ENCODE peak calls at places on chromosome 11, in four cellular contexts. K is WTC11, X is astrocyte of the cerebellum, A is astrocyte. R is an unnamed sample.

GRCh38 chr11:64835616-64836447 is 8.6 kb downstream of the CDC42BPG start:
- DNase-seq in X (no peak), K (no peak), A (no peak), R (no peak)

GRCh38 chr11:94926271-94926625 is 47.1 kb downstream of the CWC15 start:
- DNase-seq in K (no peak), A (peak; percentile 34), X (no peak), R (no peak)

GRCh38 chr11:2898366-2899079 is 12.9 kb upstream of the CDKN1C start:
- DNase-seq in X (peak; percentile 59), A (peak; percentile 87), K (no peak), R (no peak)

GRCh38 chr11:29448246-29448877 is 568.5 kb downstream of the KCNA4 start:
- DNase-seq in K (peak; percentile 13), A (no peak), X (peak; percentile 31), R (peak; percentile 9)

GRCh38 chr11:125279680-125280079 is 115.1 kb downstream of the PKNOX2 start:
- DNase-seq in A (no peak), K (no peak), X (no peak), R (no peak)

GRCh38 chr11:6362185-6362867 is 27.9 kb upstream of the SMPD1 start:
- DNase-seq in K (no peak), A (no peak), X (no peak), R (no peak)

GRCh38 chr11:129992161-129992944 is 10.3 kb downstream of the PRDM10 start:
- DNase-seq in X (no peak), K (peak; percentile 66), A (peak; percentile 33), R (no peak)

GRCh38 chr11:115613986-115614625 is 109.9 kb upstream of the CADM1 start:
- DNase-seq in A (peak; percentile 77), K (no peak), X (no peak), R (no peak)

GRCh38 chr11:118672865-118673264 is 6.6 kb downstream of the TREH start:
- DNase-seq in X (no peak), A (no peak), K (no peak), R (no peak)

GRCh38 chr11:64915366-64915887 is 1.6 kb downstream of the ATG2A start:
- DNase-seq in K (no peak), A (no peak), X (no peak), R (no peak)

GRCh38 chr11:21505070-21505469 is 687.8 kb upstream of the ANO5 start:
- DNase-seq in K (no peak), X (no peak), A (no peak), R (no peak)

GRCh38 chr11:132911186-132911585 is 621.1 kb downstream of the OPCML start:
- DNase-seq in K (no peak), X (peak; percentile 31), A (peak; percentile 90), R (no peak)

GRCh38 chr11:16456366-16456765 is 100.0 kb upstream of the SOX6 start:
- DNase-seq in A (peak; percentile 1), K (no peak), X (no peak), R (no peak)

GRCh38 chr11:114977596-114977995 is 299.3 kb downstream of the NXPE2 start:
- DNase-seq in A (no peak), X (no peak), K (no peak), R (no peak)

GRCh38 chr11:66957971-66958231 is 282 bp downstream of the PC start:
- DNase-seq in A (no peak), X (no peak), K (no peak), R (no peak)

GRCh38 chr11:1899100-1899499 is 7.4 kb upstream of the PRR33 start:
- DNase-seq in X (no peak), K (no peak), A (no peak), R (no peak)

GRCh38 chr11:612201-612960 is 3.4 kb downstream of the IRF7 start:
- DNase-seq in K (no peak), A (no peak), X (no peak), R (no peak)

DNA sequence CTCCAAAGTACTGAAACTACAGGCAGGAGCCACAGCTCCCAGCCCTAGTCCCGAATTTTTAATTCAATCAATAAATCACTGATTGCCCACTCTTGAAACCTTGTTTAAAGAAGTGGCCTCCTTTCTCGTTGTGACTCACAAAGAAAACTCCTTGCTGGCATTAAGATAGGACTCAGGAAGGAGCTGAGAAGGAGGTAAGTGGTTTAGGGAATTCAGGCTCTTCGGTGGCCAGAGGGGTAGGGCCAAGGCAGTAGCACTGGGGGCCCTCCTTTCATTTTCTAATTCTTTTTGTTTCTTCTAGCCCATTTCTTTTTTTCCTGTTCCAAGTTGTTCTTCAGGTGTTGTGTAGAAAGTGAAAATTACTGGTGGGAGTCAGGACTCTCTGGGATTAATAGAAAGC is 86.2 kb upstream of the OR9Q1 start:
- DNase-seq in X (no peak), K (no peak), A (no peak), R (no peak)
- TF ChIP-seq CTCF in X (no peak), K (no peak), A (no peak), R (no peak)

DNA sequence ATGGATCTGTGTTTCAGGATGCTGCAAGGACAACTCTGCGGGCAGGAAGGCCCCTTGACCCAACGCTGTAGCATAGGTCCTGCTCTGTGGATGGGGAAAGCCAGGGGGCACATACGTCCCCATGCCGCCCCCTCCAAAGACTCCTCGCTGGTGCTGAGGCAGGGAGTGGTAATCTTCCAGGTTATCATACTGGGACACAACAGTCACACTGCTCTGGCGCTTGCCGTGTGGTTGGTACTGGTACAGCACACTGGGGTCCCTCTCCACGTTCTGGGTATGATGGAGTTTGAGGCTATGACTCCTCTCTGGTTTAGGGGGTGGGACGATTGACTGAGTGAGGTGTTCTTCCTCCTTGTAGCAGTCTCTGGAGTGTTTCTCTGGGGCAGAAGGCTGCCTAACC is 26.2 kb upstream of the TP53AIP1 start:
- DNase-seq in A (no peak), X (no peak), K (no peak), R (no peak)
- TF ChIP-seq CTCF in A (no peak), X (no peak), K (no peak), R (no peak)

GRCh38 chr11:70470127-70470526 is 71.8 kb downstream of the CTTN start:
- DNase-seq in K (no peak), X (no peak), A (peak; percentile 78), R (no peak)

GRCh38 chr11:70468256-70469230 is 70.2 kb downstream of the CTTN start:
- DNase-seq in X (no peak), K (no peak), A (no peak), R (no peak)

GRCh38 chr11:70473186-70473872 is 75.0 kb downstream of the CTTN start:
- DNase-seq in K (no peak), X (no peak), A (no peak), R (no peak)

GRCh38 chr11:70472240-70472639 is 73.9 kb downstream of the CTTN start:
- DNase-seq in K (no peak), X (no peak), A (no peak), R (no peak)

GRCh38 chr11:70471254-70471653 is 72.9 kb downstream of the CTTN start:
- DNase-seq in X (no peak), K (peak; percentile 74), A (no peak), R (peak; percentile 55)
- TF ChIP-seq CTCF in X (no peak), K (no peak), A (peak; percentile 24), R (peak; percentile 32)

GRCh38 chr11:57643802-57644201 is 5.9 kb downstream of the YPEL4 start:
- DNase-seq in X (no peak), K (no peak), A (no peak), R (no peak)
- TF ChIP-seq CTCF in X (no peak), K (no peak), A (no peak), R (no peak)

GRCh38 chr11:69584160-69584559 is 56.8 kb upstream of the CCND1 start:
- DNase-seq in X (no peak), K (no peak), A (no peak), R (no peak)

GRCh38 chr11:69585385-69585784 is 55.6 kb upstream of the CCND1 start:
- DNase-seq in X (no peak), K (no peak), A (no peak), R (no peak)

GRCh38 chr11:69592986-69593385 is 48.0 kb upstream of the CCND1 start:
- DNase-seq in X (no peak), A (no peak), K (no peak), R (no peak)

GRCh38 chr11:69587454-69588081 is 53.4 kb upstream of the CCND1 start:
- DNase-seq in X (no peak), A (peak; percentile 58), K (no peak), R (no peak)

DNA sequence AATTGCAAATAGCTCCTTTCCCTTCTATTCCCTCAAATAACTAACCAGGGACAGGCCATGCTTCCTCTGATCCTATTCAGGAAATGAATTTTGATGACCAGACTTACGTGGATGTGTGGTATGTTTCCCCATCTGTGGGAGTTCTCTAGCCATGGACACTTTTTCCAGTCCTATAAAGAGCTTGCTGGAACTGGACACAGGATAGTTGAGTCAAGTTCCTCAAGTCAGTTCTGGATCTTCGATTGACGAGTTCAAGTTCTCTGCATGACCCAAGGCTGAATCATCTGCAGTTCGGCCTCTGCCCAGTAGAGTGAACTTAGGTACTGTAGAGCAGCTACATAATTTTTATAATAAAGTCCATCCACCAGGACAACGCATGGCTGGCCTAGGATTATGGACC is 52.7 kb upstream of the CCND1 start:
- DNase-seq in A (peak; percentile 58), K (no peak), X (no peak), R (no peak)
- TF ChIP-seq CTCF in A (peak; percentile 21), K (no peak), X (peak; percentile 40), R (no peak)

DNA sequence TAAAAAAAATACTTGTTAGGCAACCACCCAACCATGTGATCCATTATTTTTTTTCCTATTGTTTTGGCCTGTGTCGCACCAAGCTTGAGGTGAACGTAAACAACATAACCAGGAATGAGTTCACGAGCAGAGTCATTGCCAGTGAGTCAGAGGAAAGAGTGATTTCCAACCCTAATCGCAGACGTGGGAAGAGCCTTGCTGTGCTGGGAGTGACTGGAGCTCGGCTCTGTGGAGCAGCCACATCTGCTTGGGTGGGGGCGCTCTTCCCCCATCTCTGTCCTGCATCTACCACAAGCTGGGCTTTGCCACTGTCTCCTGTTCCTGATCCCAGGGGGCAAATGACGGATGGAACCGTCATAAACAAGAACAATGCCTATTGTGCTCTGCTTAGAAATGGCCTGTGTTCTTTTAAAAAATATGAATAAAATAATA is 210.0 kb downstream of the KIRREL3 start:
- DNase-seq in X (peak; percentile 83), A (peak; percentile 98), K (peak; percentile 34), R (no peak)
- TF ChIP-seq CTCF in X (peak; percentile 31), A (peak; percentile 46), K (no peak), R (no peak)

GRCh38 chr11:81373986-81374385 is 1359.7 kb downstream of the FAM181B start:
- DNase-seq in X (no peak), K (no peak), A (no peak), R (no peak)
- TF ChIP-seq CTCF in X (no peak), K (no peak), A (no peak), R (no peak)

DNA sequence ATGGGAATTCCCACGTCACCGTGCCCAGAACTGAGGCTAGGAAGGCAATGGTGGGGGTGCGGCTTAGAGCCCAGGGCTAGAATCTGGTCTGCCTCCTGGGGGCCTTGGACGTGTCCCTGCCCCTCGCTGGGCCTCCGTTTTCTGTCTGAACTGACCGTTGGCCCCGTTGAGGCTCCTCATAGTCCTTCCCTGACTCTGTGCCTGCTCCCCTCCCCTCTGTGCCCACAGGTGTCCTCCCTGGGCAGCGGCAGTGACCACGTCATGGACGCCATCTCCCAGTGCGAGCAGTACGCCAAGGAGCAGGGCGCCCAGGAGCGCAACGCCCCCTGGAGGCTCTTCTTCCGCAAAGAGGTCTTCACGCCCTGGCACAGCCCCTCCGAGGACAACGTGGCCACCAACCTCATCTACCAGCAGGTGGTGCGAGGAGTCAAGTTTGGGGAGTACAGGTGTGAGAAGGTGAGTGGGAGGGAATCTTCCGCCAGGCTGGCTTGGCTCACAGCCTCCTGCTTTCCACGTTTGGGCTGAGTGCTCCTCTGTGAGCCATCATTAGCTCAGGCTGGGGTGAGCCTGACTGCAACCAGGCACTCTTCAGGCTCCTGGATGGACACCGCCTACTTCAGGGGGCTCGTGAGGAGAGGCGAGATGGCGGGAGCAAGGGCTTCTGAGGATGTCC is 63.9 kb downstream of the MYO7A start:
- DNase-seq in X (no peak), K (peak; percentile 94), A (peak; percentile 26), R (peak; percentile 82)
- TF ChIP-seq CTCF in X (peak; percentile 59), K (peak; percentile 69), A (peak; percentile 38), R (peak; percentile 73)

GRCh38 chr11:70282012-70282411 is 11.5 kb downstream of the PPFIA1 start:
- DNase-seq in K (no peak), A (no peak), X (no peak), R (no peak)
- TF ChIP-seq CTCF in K (no peak), A (no peak), X (no peak), R (no peak)

R was measured in nephron progenitor cell.